ENCODE peak calls at places on chromosomes 2 and 18, in eight cellular contexts. One of them, this sample, is unnamed.

GRCh38 chr2:211085056-211085680 is 528.8 kb downstream of the CPS1 start:
- DNase-seq in sigmoid colon: no peak
- DNase-seq in esophagus muscularis mucosa: no peak
- DNase-seq in breast epithelium: no peak
- DNase-seq in SK-N-MC: no peak
- DNase-seq in spleen: no peak
- DNase-seq in HCT116: peak; percentile 44
- DNase-seq in K562: peak; percentile 3
- DNase-seq in this sample: no peak

GRCh38 chr2:163364736-163365135 is 371.1 kb downstream of the FIGN start:
- DNase-seq in HCT116: no peak
- DNase-seq in SK-N-MC: no peak
- DNase-seq in spleen: no peak
- DNase-seq in esophagus muscularis mucosa: no peak
- DNase-seq in breast epithelium: no peak
- DNase-seq in sigmoid colon: no peak
- DNase-seq in K562: no peak
- DNase-seq in this sample: no peak

GRCh38 chr2:27956895-27957294 is 66.4 kb downstream of the BABAM2 start:
- DNase-seq in breast epithelium: no peak
- DNase-seq in HCT116: no peak
- DNase-seq in esophagus muscularis mucosa: no peak
- DNase-seq in SK-N-MC: no peak
- DNase-seq in K562: no peak
- DNase-seq in spleen: no peak
- DNase-seq in sigmoid colon: no peak
- DNase-seq in this sample: no peak

GRCh38 chr2:129753261-129753660 is 226.2 kb upstream of the RAB6C start:
- DNase-seq in sigmoid colon: no peak
- DNase-seq in SK-N-MC: no peak
- DNase-seq in K562: no peak
- DNase-seq in esophagus muscularis mucosa: no peak
- DNase-seq in HCT116: no peak
- DNase-seq in breast epithelium: no peak
- DNase-seq in spleen: peak; percentile 29
- DNase-seq in this sample: no peak

GRCh38 chr2:85799215-85799956 is 45.6 kb downstream of the ATOH8 start:
- DNase-seq in sigmoid colon: peak; percentile 61
- DNase-seq in SK-N-MC: no peak
- DNase-seq in HCT116: peak; percentile 19
- DNase-seq in esophagus muscularis mucosa: no peak
- DNase-seq in breast epithelium: peak; percentile 38
- DNase-seq in spleen: peak; percentile 60
- DNase-seq in K562: no peak
- DNase-seq in this sample: peak; percentile 12

GRCh38 chr2:133599211-133599610 is 30.9 kb upstream of the NCKAP5 start:
- DNase-seq in SK-N-MC: no peak
- DNase-seq in esophagus muscularis mucosa: no peak
- DNase-seq in sigmoid colon: no peak
- DNase-seq in breast epithelium: no peak
- DNase-seq in K562: no peak
- DNase-seq in HCT116: no peak
- DNase-seq in spleen: no peak
- DNase-seq in this sample: no peak

GRCh38 chr2:198905881-198906612 is 551.7 kb downstream of the SATB2 start:
- DNase-seq in SK-N-MC: no peak
- DNase-seq in K562: no peak
- DNase-seq in esophagus muscularis mucosa: no peak
- DNase-seq in spleen: no peak
- DNase-seq in sigmoid colon: no peak
- DNase-seq in breast epithelium: no peak
- DNase-seq in HCT116: no peak
- DNase-seq in this sample: no peak

GRCh38 chr2:55063713-55064323 is 13.6 kb upstream of the RTN4 start:
- DNase-seq in SK-N-MC: no peak
- DNase-seq in sigmoid colon: no peak
- DNase-seq in HCT116: no peak
- DNase-seq in esophagus muscularis mucosa: no peak
- DNase-seq in spleen: no peak
- DNase-seq in breast epithelium: no peak
- DNase-seq in K562: no peak
- DNase-seq in this sample: peak; percentile 19

GRCh38 chr2:200445284-200445683 is 64.6 kb downstream of the KCTD18 start:
- DNase-seq in spleen: no peak
- DNase-seq in K562: no peak
- DNase-seq in SK-N-MC: no peak
- DNase-seq in esophagus muscularis mucosa: no peak
- DNase-seq in breast epithelium: no peak
- DNase-seq in HCT116: no peak
- DNase-seq in sigmoid colon: no peak
- DNase-seq in this sample: no peak

GRCh38 chr2:128260239-128261138 is 58.2 kb downstream of the HS6ST1 start:
- DNase-seq in SK-N-MC: no peak
- DNase-seq in HCT116: peak; percentile 4
- DNase-seq in breast epithelium: peak; percentile 57
- DNase-seq in K562: no peak
- DNase-seq in sigmoid colon: no peak
- DNase-seq in spleen: no peak
- DNase-seq in esophagus muscularis mucosa: no peak
- DNase-seq in this sample: no peak

GRCh38 chr2:169029341-169029740 is 1.8 kb downstream of the ABCB11 start:
- DNase-seq in esophagus muscularis mucosa: no peak
- DNase-seq in K562: no peak
- DNase-seq in sigmoid colon: no peak
- DNase-seq in SK-N-MC: no peak
- DNase-seq in spleen: no peak
- DNase-seq in breast epithelium: no peak
- DNase-seq in HCT116: no peak
- DNase-seq in this sample: no peak

GRCh38 chr18:3726241-3726951 is 276.4 kb downstream of the TGIF1 start:
- DNase-seq in sigmoid colon: no peak
- DNase-seq in SK-N-MC: no peak
- DNase-seq in spleen: no peak
- DNase-seq in K562: no peak
- DNase-seq in breast epithelium: no peak
- DNase-seq in HCT116: no peak
- DNase-seq in esophagus muscularis mucosa: no peak
- DNase-seq in this sample: no peak

GRCh38 chr2:59774821-59775463 is 778.5 kb downstream of the BCL11A start:
- DNase-seq in sigmoid colon: no peak
- DNase-seq in HCT116: no peak
- DNase-seq in breast epithelium: no peak
- DNase-seq in SK-N-MC: no peak
- DNase-seq in spleen: no peak
- DNase-seq in K562: no peak
- DNase-seq in esophagus muscularis mucosa: no peak
- DNase-seq in this sample: no peak

GRCh38 chr18:50970006-50970405 is 2.2 kb downstream of the ELAC1 start:
- DNase-seq in breast epithelium: no peak
- DNase-seq in sigmoid colon: no peak
- DNase-seq in HCT116: no peak
- DNase-seq in esophagus muscularis mucosa: no peak
- DNase-seq in K562: no peak
- DNase-seq in SK-N-MC: no peak
- DNase-seq in spleen: no peak
- DNase-seq in this sample: peak; percentile 64

GRCh38 chr2:232476791-232477190 is 10.8 kb downstream of the ECEL1 start:
- DNase-seq in breast epithelium: no peak
- DNase-seq in SK-N-MC: no peak
- DNase-seq in K562: no peak
- DNase-seq in sigmoid colon: peak; percentile 40
- DNase-seq in esophagus muscularis mucosa: no peak
- DNase-seq in spleen: peak; percentile 62
- DNase-seq in HCT116: no peak
- DNase-seq in this sample: no peak

GRCh38 chr2:191910518-191910917 is 63.6 kb upstream of the CAVIN2 start:
- DNase-seq in esophagus muscularis mucosa: no peak
- DNase-seq in spleen: no peak
- DNase-seq in K562: no peak
- DNase-seq in HCT116: no peak
- DNase-seq in SK-N-MC: peak; percentile 39
- DNase-seq in sigmoid colon: no peak
- DNase-seq in breast epithelium: no peak
- DNase-seq in this sample: no peak

GRCh38 chr2:42935692-42936631 is 143.6 kb upstream of the HAAO start:
- DNase-seq in sigmoid colon: no peak
- DNase-seq in K562: no peak
- DNase-seq in spleen: peak; percentile 40
- DNase-seq in breast epithelium: no peak
- DNase-seq in HCT116: no peak
- DNase-seq in esophagus muscularis mucosa: no peak
- DNase-seq in SK-N-MC: no peak
- DNase-seq in this sample: no peak

GRCh38 chr2:233707979-233708644 is 4.6 kb upstream of the UGT1A5 start:
- DNase-seq in spleen: no peak
- DNase-seq in esophagus muscularis mucosa: no peak
- DNase-seq in K562: no peak
- DNase-seq in SK-N-MC: no peak
- DNase-seq in sigmoid colon: no peak
- DNase-seq in HCT116: no peak
- DNase-seq in breast epithelium: no peak
- DNase-seq in this sample: no peak

GRCh38 chr18:59502222-59502898 is 143.3 kb upstream of the LMAN1 start:
- DNase-seq in HCT116: no peak
- DNase-seq in sigmoid colon: peak; percentile 86
- DNase-seq in breast epithelium: no peak
- DNase-seq in spleen: no peak
- DNase-seq in esophagus muscularis mucosa: peak; percentile 91
- DNase-seq in SK-N-MC: no peak
- DNase-seq in K562: no peak
- DNase-seq in this sample: no peak

GRCh38 chr18:59501876-59502221 is 142.8 kb upstream of the LMAN1 start:
- DNase-seq in HCT116: no peak
- DNase-seq in sigmoid colon: no peak
- DNase-seq in SK-N-MC: no peak
- DNase-seq in K562: no peak
- DNase-seq in breast epithelium: no peak
- DNase-seq in spleen: no peak
- DNase-seq in esophagus muscularis mucosa: no peak
- DNase-seq in this sample: no peak

GRCh38 chr18:59502899-59503245 is 143.8 kb upstream of the LMAN1 start:
- DNase-seq in SK-N-MC: no peak
- DNase-seq in spleen: no peak
- DNase-seq in HCT116: no peak
- DNase-seq in esophagus muscularis mucosa: no peak
- DNase-seq in K562: no peak
- DNase-seq in sigmoid colon: peak; percentile 76
- DNase-seq in breast epithelium: no peak
- DNase-seq in this sample: no peak

GRCh38 chr18:59500765-59501164 is 141.7 kb upstream of the LMAN1 start:
- DNase-seq in sigmoid colon: no peak
- DNase-seq in K562: no peak
- DNase-seq in SK-N-MC: no peak
- DNase-seq in HCT116: no peak
- DNase-seq in spleen: no peak
- DNase-seq in esophagus muscularis mucosa: no peak
- DNase-seq in breast epithelium: no peak
- DNase-seq in this sample: no peak

GRCh38 chr18:59498687-59499086 is 139.6 kb upstream of the LMAN1 start:
- DNase-seq in sigmoid colon: no peak
- DNase-seq in SK-N-MC: no peak
- DNase-seq in breast epithelium: no peak
- DNase-seq in K562: no peak
- DNase-seq in spleen: no peak
- DNase-seq in HCT116: no peak
- DNase-seq in esophagus muscularis mucosa: no peak
- DNase-seq in this sample: no peak
- TF ChIP-seq POLR2AphosphoS5 in sigmoid colon: no peak
- TF ChIP-seq POLR2AphosphoS5 in SK-N-MC: no peak
- TF ChIP-seq POLR2AphosphoS5 in breast epithelium: no peak
- TF ChIP-seq POLR2AphosphoS5 in K562: no peak
- TF ChIP-seq POLR2AphosphoS5 in spleen: no peak
- TF ChIP-seq POLR2AphosphoS5 in HCT116: no peak
- TF ChIP-seq POLR2AphosphoS5 in esophagus muscularis mucosa: no peak
- TF ChIP-seq POLR2AphosphoS5 in this sample: no peak

GRCh38 chr2:102549027-102549426 is 70.3 kb upstream of the SLC9A2 start:
- DNase-seq in esophagus muscularis mucosa: no peak
- DNase-seq in SK-N-MC: no peak
- DNase-seq in K562: no peak
- DNase-seq in breast epithelium: no peak
- DNase-seq in sigmoid colon: no peak
- DNase-seq in HCT116: no peak
- DNase-seq in spleen: no peak
- DNase-seq in this sample: no peak

DNA sequence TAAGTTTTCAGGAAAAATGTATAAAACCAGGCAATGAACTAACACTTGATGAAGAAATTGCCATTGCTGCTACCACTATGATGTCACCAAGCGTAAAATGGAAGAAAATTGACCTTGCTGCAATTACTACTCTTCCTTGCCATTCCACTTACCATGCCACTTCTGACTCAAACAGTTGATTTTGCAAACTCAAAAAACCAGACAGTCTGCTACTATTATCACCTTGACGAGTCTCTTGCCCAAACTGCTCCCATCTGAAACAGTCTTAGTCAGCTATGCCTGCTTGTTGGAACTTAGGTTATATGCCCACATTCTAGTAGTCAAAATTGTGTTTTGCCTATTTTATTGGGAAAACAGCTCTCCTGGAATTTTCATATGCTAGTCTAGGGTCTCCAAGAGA is 71.9 kb upstream of the SLC9A2 start:
- DNase-seq in SK-N-MC: no peak
- DNase-seq in esophagus muscularis mucosa: no peak
- DNase-seq in HCT116: no peak
- DNase-seq in sigmoid colon: no peak
- DNase-seq in K562: no peak
- DNase-seq in spleen: no peak
- DNase-seq in breast epithelium: no peak
- DNase-seq in this sample: no peak
- H3K9me3 ChIP-seq in SK-N-MC: no peaks in the 10 kb centered on the region
- H3K9me3 ChIP-seq in esophagus muscularis mucosa: peaks cover 33% of the 10 kb centered on the region
- H3K9me3 ChIP-seq in HCT116: no peaks in the 10 kb centered on the region
- H3K9me3 ChIP-seq in sigmoid colon: no peaks in the 10 kb centered on the region
- H3K9me3 ChIP-seq in K562: peaks cover 1% of the 10 kb centered on the region
- H3K9me3 ChIP-seq in spleen: peaks cover 22% of the 10 kb centered on the region
- H3K9me3 ChIP-seq in breast epithelium: peaks cover 21% of the 10 kb centered on the region
- H3K9me3 ChIP-seq in this sample: peaks cover 10% of the 10 kb centered on the region

DNA sequence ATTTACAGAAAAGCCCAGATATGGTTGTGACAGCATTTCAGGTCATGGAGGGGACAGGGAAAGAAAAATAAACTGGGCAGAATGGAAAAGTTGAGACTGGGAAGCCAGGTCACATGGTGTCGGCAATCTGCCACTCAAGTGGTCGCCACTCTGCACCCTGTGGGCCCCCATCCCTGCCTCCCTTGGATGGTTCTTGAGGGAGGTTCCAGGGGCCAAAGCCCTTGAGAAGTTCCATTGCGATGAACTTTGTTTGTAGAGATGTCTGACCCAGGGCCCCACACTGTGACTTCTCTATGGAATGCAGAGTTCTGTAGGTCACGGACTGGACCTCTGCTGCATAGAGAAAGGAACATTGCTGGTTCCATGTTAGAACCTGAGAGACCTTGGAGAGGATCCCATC is 105.7 kb upstream of the SLC14A2 start:
- DNase-seq in breast epithelium: no peak
- DNase-seq in esophagus muscularis mucosa: no peak
- DNase-seq in HCT116: no peak
- DNase-seq in K562: no peak
- DNase-seq in SK-N-MC: no peak
- DNase-seq in sigmoid colon: no peak
- DNase-seq in spleen: no peak
- DNase-seq in this sample: no peak
- TF ChIP-seq POLR2AphosphoS5 in breast epithelium: no peak
- TF ChIP-seq POLR2AphosphoS5 in esophagus muscularis mucosa: no peak
- TF ChIP-seq POLR2AphosphoS5 in HCT116: no peak
- TF ChIP-seq POLR2AphosphoS5 in K562: no peak
- TF ChIP-seq POLR2AphosphoS5 in SK-N-MC: no peak
- TF ChIP-seq POLR2AphosphoS5 in sigmoid colon: no peak
- TF ChIP-seq POLR2AphosphoS5 in spleen: no peak
- TF ChIP-seq POLR2AphosphoS5 in this sample: no peak

GRCh38 chr2:104177179-104177578 is 676.7 kb upstream of the POU3F3 start:
- DNase-seq in breast epithelium: no peak
- DNase-seq in SK-N-MC: no peak
- DNase-seq in HCT116: no peak
- DNase-seq in esophagus muscularis mucosa: no peak
- DNase-seq in K562: no peak
- DNase-seq in sigmoid colon: no peak
- DNase-seq in spleen: no peak
- DNase-seq in this sample: no peak
- H3K9me3 ChIP-seq in breast epithelium: peaks cover 22% of the 10 kb centered on the region
- H3K9me3 ChIP-seq in SK-N-MC: no peaks in the 10 kb centered on the region
- H3K9me3 ChIP-seq in HCT116: peaks cover 25% of the 10 kb centered on the region
- H3K9me3 ChIP-seq in esophagus muscularis mucosa: peaks cover 29% of the 10 kb centered on the region
- H3K9me3 ChIP-seq in K562: no peaks in the 10 kb centered on the region
- H3K9me3 ChIP-seq in sigmoid colon: no peaks in the 10 kb centered on the region
- H3K9me3 ChIP-seq in spleen: peaks cover 28% of the 10 kb centered on the region
- H3K9me3 ChIP-seq in this sample: no peaks in the 10 kb centered on the region

This sample was measured in transverse colon.